ENCODE peak calls at places on chromosomes 7 and 10, in nine cellular contexts. D is Right ventricle myocardium inferior; V is CD4-positive, CD25-positive, alpha-beta regulatory T cell; C is thoracic aorta; S is AG09309; F is Calu3; B is iris pigment epithelial cell; Y is NCI-H446; J is OCI-M1. T is an unnamed sample.

GRCh38 chr10:132447446-132448247 is 50.6 kb downstream of the PWWP2B start:
- DNase-seq in J (peak; percentile 69), C (no peak), S (peak; percentile 67), D (peak; percentile 69), V (peak; percentile 64), F (peak; percentile 46), Y (no peak), B (peak; percentile 89), T (no peak)

GRCh38 chr7:83677180-83677866 is 28.4 kb upstream of the SEMA3E start:
- DNase-seq in Y (no peak), S (peak; percentile 25), C (no peak), V (no peak), J (peak; percentile 25), D (no peak), B (peak; percentile 93), F (peak; percentile 58), T (no peak)

GRCh38 chr10:132700168-132701098 is 85.5 kb downstream of the NKX6-2 start:
- DNase-seq in J (no peak), B (no peak), S (no peak), D (no peak), Y (no peak), F (no peak), V (no peak), C (no peak), T (no peak)

GRCh38 chr7:1933066-1933835 is 263.2 kb downstream of the ELFN1 start:
- DNase-seq in J (no peak), S (no peak), D (peak; percentile 57), Y (no peak), C (no peak), F (no peak), B (no peak), V (no peak), T (no peak)

GRCh38 chr7:2894118-2894940 is 50.2 kb upstream of the GNA12 start:
- DNase-seq in Y (no peak), J (no peak), S (no peak), V (no peak), D (no peak), B (no peak), C (no peak), F (no peak), T (no peak)

GRCh38 chr10:126247454-126247975 is 140.8 kb downstream of the ADAM12 start:
- DNase-seq in C (peak; percentile 91), J (no peak), D (peak; percentile 79), Y (no peak), S (peak; percentile 99), F (peak; percentile 42), B (peak; percentile 96), V (no peak), T (no peak)

GRCh38 chr7:32093415-32094408 is 23.5 kb upstream of the PDE1C start:
- DNase-seq in S (peak; percentile 95), F (peak; percentile 54), C (peak; percentile 41), B (peak; percentile 13), V (no peak), J (no peak), Y (peak; percentile 99), D (peak; percentile 67), T (peak; percentile 12)

GRCh38 chr7:73992104-73992562 is 35.8 kb upstream of the ELN start:
- DNase-seq in D (no peak), C (peak; percentile 68), B (peak; percentile 78), S (peak; percentile 74), Y (peak; percentile 55), J (no peak), F (no peak), V (no peak), T (peak; percentile 46)

GRCh38 chr7:90621130-90621891 is 25.2 kb downstream of the CDK14 start:
- DNase-seq in S (no peak), J (no peak), C (no peak), B (peak; percentile 33), D (no peak), Y (no peak), V (no peak), F (no peak), T (no peak)

GRCh38 chr10:61188691-61189090 is 244.7 kb upstream of the RHOBTB1 start:
- DNase-seq in F (no peak), J (peak; percentile 22), C (no peak), D (no peak), V (no peak), S (no peak), B (no peak), Y (no peak), T (no peak)

GRCh38 chr10:19347592-19347991 is 299.0 kb downstream of the MALRD1 start:
- DNase-seq in C (no peak), J (no peak), Y (no peak), B (no peak), F (no peak), D (no peak), S (no peak), V (no peak), T (no peak)

GRCh38 chr10:116197961-116198360 is 75.0 kb downstream of the GFRA1 start:
- DNase-seq in C (no peak), S (no peak), D (no peak), Y (no peak), J (no peak), F (no peak), B (no peak), V (no peak), T (no peak)

GRCh38 chr7:21550076-21550475 is 7.2 kb downstream of the DNAH11 start:
- DNase-seq in F (peak; percentile 18), J (no peak), B (no peak), V (no peak), Y (no peak), S (no peak), C (no peak), D (no peak), T (no peak)

GRCh38 chr7:139683137-139683871 is 94.5 kb downstream of the HIPK2 start:
- DNase-seq in Y (no peak), S (no peak), F (no peak), J (no peak), D (no peak), C (no peak), B (peak; percentile 28), V (no peak), T (no peak)

T was measured in mucosa of gallbladder.